ENCODE peak calls at places on chromosomes 13 and 19, in four cellular contexts. N is breast epithelium; U is NCI-H187 treated with DMSO at 0.1 percent for 48 hours; E is CD4-positive, alpha-beta memory T cell. P is an unnamed sample.

GRCh38 chr13:100513987-100514670 is 74.5 kb downstream of the GGACT start:
- DNase-seq in E (no peak), N (no peak), U (peak), P (no peak)

GRCh38 chr13:106797081-106797640 is 229.2 kb upstream of the ARGLU1 start:
- DNase-seq in E (no peak), U (no peak), N (no peak), P (no peak)

GRCh38 chr19:16889429-16889882 is 657 bp downstream of the F2RL3 start:
- DNase-seq in E (no peak), U (no peak), N (no peak), P (no peak)

GRCh38 chr19:43789029-43789428 is 8.3 kb upstream of the KCNN4 start:
- DNase-seq in E (no peak), U (no peak), N (no peak), P (peak)

GRCh38 chr19:38142176-38143035 is 81.6 kb downstream of the DPF1 start:
- DNase-seq in U (no peak), N (no peak), E (peak), P (peak)

GRCh38 chr13:23159205-23159586 is 21.6 kb upstream of the SGCG start:
- DNase-seq in U (no peak), N (no peak), E (no peak), P (peak)

GRCh38 chr19:29329460-29330134 is 116.6 kb upstream of the UQCRFS1 start:
- DNase-seq in E (no peak), N (no peak), U (no peak), P (peak)

GRCh38 chr19:10604460-10604980 is 17.4 kb upstream of the AP1M2 start:
- DNase-seq in U (no peak), N (no peak), E (no peak), P (peak)

GRCh38 chr13:29676535-29676934 is 81.0 kb upstream of the SLC7A1 start:
- DNase-seq in E (no peak), U (no peak), N (no peak), P (no peak)

GRCh38 chr13:49533586-49534269 is 38.0 kb downstream of the PHF11 start:
- DNase-seq in N (no peak), E (no peak), U (no peak), P (no peak)

GRCh38 chr13:101917833-101918755 is 465.6 kb downstream of the ITGBL1 start:
- DNase-seq in E (no peak), N (no peak), U (peak), P (peak)

GRCh38 chr13:112782433-112783010 is 92.7 kb downstream of the ATP11A start:
- DNase-seq in U (no peak), E (no peak), N (no peak), P (no peak)

GRCh38 chr13:110607675-110608224 is 7.6 kb upstream of the NAXD start:
- DNase-seq in N (no peak), U (no peak), E (no peak), P (no peak)

GRCh38 chr19:17610384-17610783 is 54.9 kb downstream of the COLGALT1 start:
- DNase-seq in N (no peak), E (peak), U (no peak), P (peak)

GRCh38 chr13:23718916-23719470 is 148.8 kb downstream of the TNFRSF19 start:
- DNase-seq in N (no peak), U (no peak), E (no peak), P (no peak)

GRCh38 chr19:16078311-16078758 is 2.0 kb downstream of the TPM4 start:
- DNase-seq in E (no peak), U (no peak), N (peak), P (no peak)

GRCh38 chr19:12913871-12914690 is 5.0 kb downstream of the SYCE2 start:
- DNase-seq in N (no peak), E (peak), U (no peak), P (peak)

GRCh38 chr19:13044160-13044853 is 49.0 kb downstream of the NFIX start:
- DNase-seq in N (no peak), U (no peak), E (peak), P (no peak)

GRCh38 chr13:61413572-61413971 is 2.1 kb downstream of the PCDH20 start:
- DNase-seq in U (no peak), E (no peak), N (no peak), P (no peak)

GRCh38 chr19:54190942-54191670 is at the start of gene TSEN34:
- DNase-seq in U (no peak), E (peak), N (no peak), P (peak)

P was measured in T47D.